ENCODE peak calls at places on chromosomes 2 and 18, in eight cellular contexts. One of them, this sample, is unnamed.

GRCh38 chr2:184685999-184686841 is 87.9 kb downstream of the ZNF804A start:
- DNase-seq in HTR-8/SVneo: no peak
- DNase-seq in T-helper 1 cell: no peak
- DNase-seq in mucosa of gallbladder: no peak
- DNase-seq in posterior vena cava: peak; percentile 52
- DNase-seq in EH: no peak
- DNase-seq in activated T-cell treated with anti-CD3 and anti-CD28 coated beads, Interleukin-2, amount 50 U/mL, for 1 hour: no peak
- DNase-seq in T follicular helper cell: no peak
- DNase-seq in this sample: no peak

GRCh38 chr2:42784204-42784880 is 8.0 kb downstream of the HAAO start:
- DNase-seq in HTR-8/SVneo: no peak
- DNase-seq in T-helper 1 cell: no peak
- DNase-seq in mucosa of gallbladder: no peak
- DNase-seq in posterior vena cava: no peak
- DNase-seq in EH: no peak
- DNase-seq in activated T-cell treated with anti-CD3 and anti-CD28 coated beads, Interleukin-2, amount 50 U/mL, for 1 hour: no peak
- DNase-seq in T follicular helper cell: no peak
- DNase-seq in this sample: no peak

GRCh38 chr2:46216213-46216612 is 81.0 kb upstream of the EPAS1 start:
- DNase-seq in HTR-8/SVneo: no peak
- DNase-seq in T-helper 1 cell: no peak
- DNase-seq in mucosa of gallbladder: no peak
- DNase-seq in posterior vena cava: no peak
- DNase-seq in EH: peak; percentile 76
- DNase-seq in activated T-cell treated with anti-CD3 and anti-CD28 coated beads, Interleukin-2, amount 50 U/mL, for 1 hour: no peak
- DNase-seq in T follicular helper cell: no peak
- DNase-seq in this sample: no peak

GRCh38 chr2:106997204-106997603 is 111.2 kb upstream of the ST6GAL2 start:
- DNase-seq in HTR-8/SVneo: no peak
- DNase-seq in T-helper 1 cell: no peak
- DNase-seq in mucosa of gallbladder: no peak
- DNase-seq in posterior vena cava: no peak
- DNase-seq in EH: no peak
- DNase-seq in activated T-cell treated with anti-CD3 and anti-CD28 coated beads, Interleukin-2, amount 50 U/mL, for 1 hour: no peak
- DNase-seq in T follicular helper cell: no peak
- DNase-seq in this sample: no peak

GRCh38 chr2:26978061-26978596 is 7.7 kb downstream of the MAPRE3 start:
- DNase-seq in HTR-8/SVneo: no peak
- DNase-seq in T-helper 1 cell: no peak
- DNase-seq in mucosa of gallbladder: peak; percentile 71
- DNase-seq in posterior vena cava: peak; percentile 25
- DNase-seq in EH: no peak
- DNase-seq in activated T-cell treated with anti-CD3 and anti-CD28 coated beads, Interleukin-2, amount 50 U/mL, for 1 hour: no peak
- DNase-seq in T follicular helper cell: no peak
- DNase-seq in this sample: no peak

GRCh38 chr2:172095146-172095904 is 7.4 kb downstream of the DLX2 start:
- DNase-seq in HTR-8/SVneo: peak; percentile 64
- DNase-seq in T-helper 1 cell: peak; percentile 60
- DNase-seq in mucosa of gallbladder: no peak
- DNase-seq in posterior vena cava: peak; percentile 84
- DNase-seq in EH: peak; percentile 94
- DNase-seq in activated T-cell treated with anti-CD3 and anti-CD28 coated beads, Interleukin-2, amount 50 U/mL, for 1 hour: peak; percentile 76
- DNase-seq in T follicular helper cell: peak; percentile 69
- DNase-seq in this sample: peak; percentile 77

GRCh38 chr18:36130883-36131653 is 1.4 kb downstream of the ELP2 start:
- DNase-seq in HTR-8/SVneo: no peak
- DNase-seq in T-helper 1 cell: no peak
- DNase-seq in mucosa of gallbladder: no peak
- DNase-seq in posterior vena cava: no peak
- DNase-seq in EH: no peak
- DNase-seq in activated T-cell treated with anti-CD3 and anti-CD28 coated beads, Interleukin-2, amount 50 U/mL, for 1 hour: no peak
- DNase-seq in T follicular helper cell: no peak
- DNase-seq in this sample: no peak

GRCh38 chr2:40256649-40257048 is 195.2 kb downstream of the SLC8A1 start:
- DNase-seq in HTR-8/SVneo: peak; percentile 17
- DNase-seq in T-helper 1 cell: no peak
- DNase-seq in mucosa of gallbladder: no peak
- DNase-seq in posterior vena cava: no peak
- DNase-seq in EH: peak; percentile 42
- DNase-seq in activated T-cell treated with anti-CD3 and anti-CD28 coated beads, Interleukin-2, amount 50 U/mL, for 1 hour: no peak
- DNase-seq in T follicular helper cell: no peak
- DNase-seq in this sample: no peak

GRCh38 chr2:181850914-181851560 is 40.5 kb upstream of the ITPRID2 start:
- DNase-seq in HTR-8/SVneo: no peak
- DNase-seq in T-helper 1 cell: no peak
- DNase-seq in mucosa of gallbladder: no peak
- DNase-seq in posterior vena cava: no peak
- DNase-seq in EH: no peak
- DNase-seq in activated T-cell treated with anti-CD3 and anti-CD28 coated beads, Interleukin-2, amount 50 U/mL, for 1 hour: no peak
- DNase-seq in T follicular helper cell: no peak
- DNase-seq in this sample: no peak

GRCh38 chr2:25301453-25302352 is 40.0 kb downstream of the DNMT3A start:
- DNase-seq in HTR-8/SVneo: peak; percentile 55
- DNase-seq in T-helper 1 cell: no peak
- DNase-seq in mucosa of gallbladder: no peak
- DNase-seq in posterior vena cava: no peak
- DNase-seq in EH: peak; percentile 87
- DNase-seq in activated T-cell treated with anti-CD3 and anti-CD28 coated beads, Interleukin-2, amount 50 U/mL, for 1 hour: peak; percentile 53
- DNase-seq in T follicular helper cell: no peak
- DNase-seq in this sample: no peak

GRCh38 chr2:98577313-98577712 is 31.0 kb downstream of the COA5 start:
- DNase-seq in HTR-8/SVneo: no peak
- DNase-seq in T-helper 1 cell: no peak
- DNase-seq in mucosa of gallbladder: no peak
- DNase-seq in posterior vena cava: no peak
- DNase-seq in EH: no peak
- DNase-seq in activated T-cell treated with anti-CD3 and anti-CD28 coated beads, Interleukin-2, amount 50 U/mL, for 1 hour: no peak
- DNase-seq in T follicular helper cell: no peak
- DNase-seq in this sample: no peak

GRCh38 chr18:79912409-79912991 is 39.0 kb downstream of the SLC66A2 start:
- DNase-seq in HTR-8/SVneo: no peak
- DNase-seq in T-helper 1 cell: no peak
- DNase-seq in mucosa of gallbladder: peak; percentile 18
- DNase-seq in posterior vena cava: peak; percentile 85
- DNase-seq in EH: peak; percentile 18
- DNase-seq in activated T-cell treated with anti-CD3 and anti-CD28 coated beads, Interleukin-2, amount 50 U/mL, for 1 hour: peak; percentile 45
- DNase-seq in T follicular helper cell: no peak
- DNase-seq in this sample: no peak

GRCh38 chr2:176592230-176592629 is 323.0 kb downstream of the MTX2 start:
- DNase-seq in HTR-8/SVneo: no peak
- DNase-seq in T-helper 1 cell: no peak
- DNase-seq in mucosa of gallbladder: no peak
- DNase-seq in posterior vena cava: no peak
- DNase-seq in EH: no peak
- DNase-seq in activated T-cell treated with anti-CD3 and anti-CD28 coated beads, Interleukin-2, amount 50 U/mL, for 1 hour: no peak
- DNase-seq in T follicular helper cell: no peak
- DNase-seq in this sample: no peak

GRCh38 chr2:119860924-119861323 is 101.2 kb downstream of the PTPN4 start:
- DNase-seq in HTR-8/SVneo: no peak
- DNase-seq in T-helper 1 cell: no peak
- DNase-seq in mucosa of gallbladder: no peak
- DNase-seq in posterior vena cava: peak; percentile 47
- DNase-seq in EH: no peak
- DNase-seq in activated T-cell treated with anti-CD3 and anti-CD28 coated beads, Interleukin-2, amount 50 U/mL, for 1 hour: no peak
- DNase-seq in T follicular helper cell: no peak
- DNase-seq in this sample: no peak

GRCh38 chr2:16537347-16537746 is 128.3 kb downstream of the CYRIA start:
- DNase-seq in HTR-8/SVneo: no peak
- DNase-seq in T-helper 1 cell: no peak
- DNase-seq in mucosa of gallbladder: no peak
- DNase-seq in posterior vena cava: no peak
- DNase-seq in EH: no peak
- DNase-seq in activated T-cell treated with anti-CD3 and anti-CD28 coated beads, Interleukin-2, amount 50 U/mL, for 1 hour: no peak
- DNase-seq in T follicular helper cell: no peak
- DNase-seq in this sample: no peak

GRCh38 chr2:141923657-141924056 is 207.2 kb downstream of the LRP1B start:
- DNase-seq in HTR-8/SVneo: no peak
- DNase-seq in T-helper 1 cell: no peak
- DNase-seq in mucosa of gallbladder: no peak
- DNase-seq in posterior vena cava: no peak
- DNase-seq in EH: peak; percentile 53
- DNase-seq in activated T-cell treated with anti-CD3 and anti-CD28 coated beads, Interleukin-2, amount 50 U/mL, for 1 hour: no peak
- DNase-seq in T follicular helper cell: no peak
- DNase-seq in this sample: no peak

GRCh38 chr18:32095156-32095555 is 3.5 kb downstream of the RNF138 start:
- DNase-seq in HTR-8/SVneo: no peak
- DNase-seq in T-helper 1 cell: no peak
- DNase-seq in mucosa of gallbladder: no peak
- DNase-seq in posterior vena cava: no peak
- DNase-seq in EH: peak; percentile 5
- DNase-seq in activated T-cell treated with anti-CD3 and anti-CD28 coated beads, Interleukin-2, amount 50 U/mL, for 1 hour: no peak
- DNase-seq in T follicular helper cell: no peak
- DNase-seq in this sample: no peak

GRCh38 chr2:28428486-28428885 is 35.8 kb downstream of the FOSL2 start:
- DNase-seq in HTR-8/SVneo: no peak
- DNase-seq in T-helper 1 cell: no peak
- DNase-seq in mucosa of gallbladder: no peak
- DNase-seq in posterior vena cava: no peak
- DNase-seq in EH: peak; percentile 64
- DNase-seq in activated T-cell treated with anti-CD3 and anti-CD28 coated beads, Interleukin-2, amount 50 U/mL, for 1 hour: no peak
- DNase-seq in T follicular helper cell: no peak
- DNase-seq in this sample: no peak

GRCh38 chr2:10771786-10772185 is 40.8 kb downstream of the PDIA6 start:
- DNase-seq in HTR-8/SVneo: no peak
- DNase-seq in T-helper 1 cell: no peak
- DNase-seq in mucosa of gallbladder: no peak
- DNase-seq in posterior vena cava: peak; percentile 53
- DNase-seq in EH: no peak
- DNase-seq in activated T-cell treated with anti-CD3 and anti-CD28 coated beads, Interleukin-2, amount 50 U/mL, for 1 hour: no peak
- DNase-seq in T follicular helper cell: no peak
- DNase-seq in this sample: no peak

GRCh38 chr18:77858331-77858730 is 608.7 kb downstream of the GALR1 start:
- DNase-seq in HTR-8/SVneo: no peak
- DNase-seq in T-helper 1 cell: no peak
- DNase-seq in mucosa of gallbladder: no peak
- DNase-seq in posterior vena cava: no peak
- DNase-seq in EH: no peak
- DNase-seq in activated T-cell treated with anti-CD3 and anti-CD28 coated beads, Interleukin-2, amount 50 U/mL, for 1 hour: no peak
- DNase-seq in T follicular helper cell: no peak
- DNase-seq in this sample: no peak

GRCh38 chr18:45353530-45353929 is 261.7 kb upstream of the SLC14A2 start:
- DNase-seq in HTR-8/SVneo: no peak
- DNase-seq in T-helper 1 cell: no peak
- DNase-seq in mucosa of gallbladder: no peak
- DNase-seq in posterior vena cava: no peak
- DNase-seq in EH: no peak
- DNase-seq in activated T-cell treated with anti-CD3 and anti-CD28 coated beads, Interleukin-2, amount 50 U/mL, for 1 hour: no peak
- DNase-seq in T follicular helper cell: no peak
- DNase-seq in this sample: no peak

GRCh38 chr18:59799383-59800015 is 100.3 kb upstream of the PMAIP1 start:
- DNase-seq in HTR-8/SVneo: no peak
- DNase-seq in T-helper 1 cell: no peak
- DNase-seq in mucosa of gallbladder: no peak
- DNase-seq in posterior vena cava: no peak
- DNase-seq in EH: peak; percentile 76
- DNase-seq in activated T-cell treated with anti-CD3 and anti-CD28 coated beads, Interleukin-2, amount 50 U/mL, for 1 hour: no peak
- DNase-seq in T follicular helper cell: no peak
- DNase-seq in this sample: no peak

GRCh38 chr18:46466236-46467160 is 190.5 kb downstream of the LOXHD1 start:
- DNase-seq in HTR-8/SVneo: no peak
- DNase-seq in T-helper 1 cell: no peak
- DNase-seq in mucosa of gallbladder: no peak
- DNase-seq in posterior vena cava: peak; percentile 59
- DNase-seq in EH: no peak
- DNase-seq in activated T-cell treated with anti-CD3 and anti-CD28 coated beads, Interleukin-2, amount 50 U/mL, for 1 hour: no peak
- DNase-seq in T follicular helper cell: no peak
- DNase-seq in this sample: no peak

GRCh38 chr2:210562136-210563080 is 6.0 kb downstream of the CPS1 start:
- DNase-seq in HTR-8/SVneo: no peak
- DNase-seq in T-helper 1 cell: no peak
- DNase-seq in mucosa of gallbladder: no peak
- DNase-seq in posterior vena cava: no peak
- DNase-seq in EH: no peak
- DNase-seq in activated T-cell treated with anti-CD3 and anti-CD28 coated beads, Interleukin-2, amount 50 U/mL, for 1 hour: no peak
- DNase-seq in T follicular helper cell: no peak
- DNase-seq in this sample: no peak

GRCh38 chr2:61512768-61513398 is 25.3 kb downstream of the XPO1 start:
- DNase-seq in HTR-8/SVneo: no peak
- DNase-seq in T-helper 1 cell: no peak
- DNase-seq in mucosa of gallbladder: no peak
- DNase-seq in posterior vena cava: no peak
- DNase-seq in EH: no peak
- DNase-seq in activated T-cell treated with anti-CD3 and anti-CD28 coated beads, Interleukin-2, amount 50 U/mL, for 1 hour: no peak
- DNase-seq in T follicular helper cell: no peak
- DNase-seq in this sample: no peak

GRCh38 chr2:222888716-222889115 is 27.9 kb downstream of the ACSL3 start:
- DNase-seq in HTR-8/SVneo: no peak
- DNase-seq in T-helper 1 cell: no peak
- DNase-seq in mucosa of gallbladder: no peak
- DNase-seq in posterior vena cava: no peak
- DNase-seq in EH: no peak
- DNase-seq in activated T-cell treated with anti-CD3 and anti-CD28 coated beads, Interleukin-2, amount 50 U/mL, for 1 hour: no peak
- DNase-seq in T follicular helper cell: no peak
- DNase-seq in this sample: no peak

GRCh38 chr2:152740743-152741328 is 22.4 kb downstream of the ARL6IP6 start:
- DNase-seq in HTR-8/SVneo: peak; percentile 47
- DNase-seq in T-helper 1 cell: no peak
- DNase-seq in mucosa of gallbladder: no peak
- DNase-seq in posterior vena cava: no peak
- DNase-seq in EH: peak; percentile 67
- DNase-seq in activated T-cell treated with anti-CD3 and anti-CD28 coated beads, Interleukin-2, amount 50 U/mL, for 1 hour: no peak
- DNase-seq in T follicular helper cell: no peak
- DNase-seq in this sample: no peak

GRCh38 chr2:164954954-164955701 is at the start of gene SLC38A11:
- DNase-seq in HTR-8/SVneo: no peak
- DNase-seq in T-helper 1 cell: no peak
- DNase-seq in mucosa of gallbladder: peak; percentile 42
- DNase-seq in posterior vena cava: peak; percentile 66
- DNase-seq in EH: peak; percentile 75
- DNase-seq in activated T-cell treated with anti-CD3 and anti-CD28 coated beads, Interleukin-2, amount 50 U/mL, for 1 hour: no peak
- DNase-seq in T follicular helper cell: no peak
- DNase-seq in this sample: peak; percentile 68

GRCh38 chr2:160209457-160209856 is 9.4 kb upstream of the ITGB6 start:
- DNase-seq in HTR-8/SVneo: no peak
- DNase-seq in T-helper 1 cell: no peak
- DNase-seq in mucosa of gallbladder: no peak
- DNase-seq in posterior vena cava: no peak
- DNase-seq in EH: peak; percentile 99
- DNase-seq in activated T-cell treated with anti-CD3 and anti-CD28 coated beads, Interleukin-2, amount 50 U/mL, for 1 hour: no peak
- DNase-seq in T follicular helper cell: no peak
- DNase-seq in this sample: no peak

GRCh38 chr2:27204566-27204965 is 7.3 kb upstream of the ATRAID start:
- DNase-seq in HTR-8/SVneo: no peak
- DNase-seq in T-helper 1 cell: no peak
- DNase-seq in mucosa of gallbladder: no peak
- DNase-seq in posterior vena cava: no peak
- DNase-seq in EH: no peak
- DNase-seq in activated T-cell treated with anti-CD3 and anti-CD28 coated beads, Interleukin-2, amount 50 U/mL, for 1 hour: no peak
- DNase-seq in T follicular helper cell: no peak
- DNase-seq in this sample: peak; percentile 28

GRCh38 chr18:10230072-10230471 is 224.4 kb upstream of the APCDD1 start:
- DNase-seq in HTR-8/SVneo: peak; percentile 62
- DNase-seq in T-helper 1 cell: no peak
- DNase-seq in mucosa of gallbladder: no peak
- DNase-seq in posterior vena cava: no peak
- DNase-seq in EH: peak; percentile 97
- DNase-seq in activated T-cell treated with anti-CD3 and anti-CD28 coated beads, Interleukin-2, amount 50 U/mL, for 1 hour: no peak
- DNase-seq in T follicular helper cell: no peak
- DNase-seq in this sample: no peak

GRCh38 chr2:43171789-43172188 is 54.6 kb downstream of the ZFP36L2 start:
- DNase-seq in HTR-8/SVneo: peak; percentile 51
- DNase-seq in T-helper 1 cell: no peak
- DNase-seq in mucosa of gallbladder: peak; percentile 67
- DNase-seq in posterior vena cava: no peak
- DNase-seq in EH: peak; percentile 74
- DNase-seq in activated T-cell treated with anti-CD3 and anti-CD28 coated beads, Interleukin-2, amount 50 U/mL, for 1 hour: no peak
- DNase-seq in T follicular helper cell: no peak
- DNase-seq in this sample: peak; percentile 83

This sample was measured in sigmoid colon.